ENCODE peak calls at places on chromosomes 12 and 14, in four cellular contexts. One of them, this sample, is unnamed.

GRCh38 chr14:66070542-66071319 is 415.4 kb upstream of the CCDC196 start:
- DNase-seq in activated CD4-positive, alpha-beta T cell treated with anti-CD3 and anti-CD28 coated beads, Interleukin-2, amount 10 ng/mL, durations not matched to agents 7 days and 5 days: peak; percentile 73
- DNase-seq in left cardiac atrium: peak; percentile 46
- DNase-seq in aorta: no peak
- DNase-seq in this sample: peak; percentile 81

GRCh38 chr12:31728289-31728916 is 418 bp downstream of the AMN1 start:
- DNase-seq in activated CD4-positive, alpha-beta T cell treated with anti-CD3 and anti-CD28 coated beads, Interleukin-2, amount 10 ng/mL, durations not matched to agents 7 days and 5 days: peak; percentile 45
- DNase-seq in left cardiac atrium: peak; percentile 60
- DNase-seq in aorta: no peak
- DNase-seq in this sample: no peak

GRCh38 chr12:89384050-89384749 is 31.9 kb upstream of the DUSP6 start:
- DNase-seq in activated CD4-positive, alpha-beta T cell treated with anti-CD3 and anti-CD28 coated beads, Interleukin-2, amount 10 ng/mL, durations not matched to agents 7 days and 5 days: no peak
- DNase-seq in left cardiac atrium: peak; percentile 46
- DNase-seq in aorta: no peak
- DNase-seq in this sample: no peak

GRCh38 chr12:50825372-50825838 is 17.3 kb upstream of the TMPRSS12 start:
- DNase-seq in activated CD4-positive, alpha-beta T cell treated with anti-CD3 and anti-CD28 coated beads, Interleukin-2, amount 10 ng/mL, durations not matched to agents 7 days and 5 days: no peak
- DNase-seq in left cardiac atrium: no peak
- DNase-seq in aorta: no peak
- DNase-seq in this sample: no peak

GRCh38 chr12:116918464-116918863 is 7.7 kb downstream of the FBXW8 start:
- DNase-seq in activated CD4-positive, alpha-beta T cell treated with anti-CD3 and anti-CD28 coated beads, Interleukin-2, amount 10 ng/mL, durations not matched to agents 7 days and 5 days: no peak
- DNase-seq in left cardiac atrium: no peak
- DNase-seq in aorta: no peak
- DNase-seq in this sample: no peak

GRCh38 chr14:25111061-25111601 is 61.2 kb upstream of the STXBP6 start:
- DNase-seq in activated CD4-positive, alpha-beta T cell treated with anti-CD3 and anti-CD28 coated beads, Interleukin-2, amount 10 ng/mL, durations not matched to agents 7 days and 5 days: no peak
- DNase-seq in left cardiac atrium: peak; percentile 25
- DNase-seq in aorta: no peak
- DNase-seq in this sample: no peak

GRCh38 chr14:21382886-21383847 is 652 bp downstream of the SUPT16H start:
- DNase-seq in activated CD4-positive, alpha-beta T cell treated with anti-CD3 and anti-CD28 coated beads, Interleukin-2, amount 10 ng/mL, durations not matched to agents 7 days and 5 days: peak; percentile 57
- DNase-seq in left cardiac atrium: peak; percentile 48
- DNase-seq in aorta: peak; percentile 78
- DNase-seq in this sample: peak; percentile 67

GRCh38 chr14:22276913-22277816 is 311.9 kb downstream of the DAD1 start:
- DNase-seq in activated CD4-positive, alpha-beta T cell treated with anti-CD3 and anti-CD28 coated beads, Interleukin-2, amount 10 ng/mL, durations not matched to agents 7 days and 5 days: no peak
- DNase-seq in left cardiac atrium: no peak
- DNase-seq in aorta: no peak
- DNase-seq in this sample: no peak

GRCh38 chr14:101466456-101467180 is 94.7 kb upstream of the DIO3 start:
- DNase-seq in activated CD4-positive, alpha-beta T cell treated with anti-CD3 and anti-CD28 coated beads, Interleukin-2, amount 10 ng/mL, durations not matched to agents 7 days and 5 days: no peak
- DNase-seq in left cardiac atrium: no peak
- DNase-seq in aorta: no peak
- DNase-seq in this sample: no peak

GRCh38 chr14:66066991-66067788 is 419.0 kb upstream of the CCDC196 start:
- DNase-seq in activated CD4-positive, alpha-beta T cell treated with anti-CD3 and anti-CD28 coated beads, Interleukin-2, amount 10 ng/mL, durations not matched to agents 7 days and 5 days: no peak
- DNase-seq in left cardiac atrium: no peak
- DNase-seq in aorta: no peak
- DNase-seq in this sample: no peak

GRCh38 chr14:62308316-62308715 is 546.1 kb downstream of the SNAPC1 start:
- DNase-seq in activated CD4-positive, alpha-beta T cell treated with anti-CD3 and anti-CD28 coated beads, Interleukin-2, amount 10 ng/mL, durations not matched to agents 7 days and 5 days: no peak
- DNase-seq in left cardiac atrium: no peak
- DNase-seq in aorta: no peak
- DNase-seq in this sample: no peak

GRCh38 chr14:64388533-64389243 is 535 bp downstream of the MTHFD1 start:
- DNase-seq in activated CD4-positive, alpha-beta T cell treated with anti-CD3 and anti-CD28 coated beads, Interleukin-2, amount 10 ng/mL, durations not matched to agents 7 days and 5 days: no peak
- DNase-seq in left cardiac atrium: no peak
- DNase-seq in aorta: peak; percentile 79
- DNase-seq in this sample: no peak

GRCh38 chr12:94098466-94098865 is 49.9 kb upstream of the PLXNC1 start:
- DNase-seq in activated CD4-positive, alpha-beta T cell treated with anti-CD3 and anti-CD28 coated beads, Interleukin-2, amount 10 ng/mL, durations not matched to agents 7 days and 5 days: no peak
- DNase-seq in left cardiac atrium: no peak
- DNase-seq in aorta: no peak
- DNase-seq in this sample: no peak

GRCh38 chr12:30999011-30999410 is 72.5 kb downstream of the TSPAN11 start:
- DNase-seq in activated CD4-positive, alpha-beta T cell treated with anti-CD3 and anti-CD28 coated beads, Interleukin-2, amount 10 ng/mL, durations not matched to agents 7 days and 5 days: no peak
- DNase-seq in left cardiac atrium: no peak
- DNase-seq in aorta: peak; percentile 19
- DNase-seq in this sample: no peak

GRCh38 chr12:131027876-131028586 is 74.3 kb downstream of the ADGRD1 start:
- DNase-seq in activated CD4-positive, alpha-beta T cell treated with anti-CD3 and anti-CD28 coated beads, Interleukin-2, amount 10 ng/mL, durations not matched to agents 7 days and 5 days: no peak
- DNase-seq in left cardiac atrium: no peak
- DNase-seq in aorta: no peak
- DNase-seq in this sample: no peak

GRCh38 chr12:57001448-57001906 is 4.9 kb downstream of the ZBTB39 start:
- DNase-seq in activated CD4-positive, alpha-beta T cell treated with anti-CD3 and anti-CD28 coated beads, Interleukin-2, amount 10 ng/mL, durations not matched to agents 7 days and 5 days: peak; percentile 82
- DNase-seq in left cardiac atrium: peak; percentile 78
- DNase-seq in aorta: peak; percentile 82
- DNase-seq in this sample: peak; percentile 85

GRCh38 chr14:72124171-72124570 is 191.9 kb downstream of the RGS6 start:
- DNase-seq in activated CD4-positive, alpha-beta T cell treated with anti-CD3 and anti-CD28 coated beads, Interleukin-2, amount 10 ng/mL, durations not matched to agents 7 days and 5 days: no peak
- DNase-seq in left cardiac atrium: no peak
- DNase-seq in aorta: no peak
- DNase-seq in this sample: no peak

This sample was measured in activated naive CD4-positive, alpha-beta T cell treated with anti-CD3 and anti-CD28 coated beads, Interleukin-2, amount 10 ng/mL, durations not matched to agents 7 days and 5 days.